ENCODE peak calls at places on chromosome 1, in seven cellular contexts. H, F, N, A, C, D and S are unnamed samples. For H3K27me3, the result is how much of the 10 kb centered on the place peaks cover.

GRCh38 chr1:109721046-109721445 is 9.0 kb downstream of the GSTM5 start:
- DNase-seq in H (no peak), C (peak), A (no peak), N (no peak), D (no peak), F (no peak), S (no peak)

GRCh38 chr1:81803423-81804103 is 2.8 kb downstream of the ADGRL2 start:
- DNase-seq in N (no peak), H (no peak), F (no peak), A (no peak), D (peak), C (peak), S (no peak)

GRCh38 chr1:199123615-199124014 is 484.8 kb downstream of the PTPRC start:
- DNase-seq in N (no peak), A (no peak), F (no peak), C (peak), D (no peak), H (no peak), S (peak)

GRCh38 chr1:43934279-43934985 is 831 bp downstream of the ARTN start:
- DNase-seq in A (peak), D (peak), H (peak), N (peak), F (no peak), C (peak), S (peak)

GRCh38 chr1:52403566-52404115 is 582 bp downstream of the ORC1 start:
- DNase-seq in F (no peak), D (peak), H (no peak), C (peak), N (peak), A (peak), S (peak)

GRCh38 chr1:10962483-10962882 is 50.0 kb upstream of the TARDBP start:
- DNase-seq in D (no peak), F (no peak), C (no peak), A (no peak), N (no peak), H (peak), S (no peak)

GRCh38 chr1:16076871-16077250 is 3.4 kb upstream of the FAM131C start:
- DNase-seq in D (peak), F (no peak), N (no peak), H (no peak), A (no peak), C (peak), S (peak)

GRCh38 chr1:48202030-48202752 is 20.3 kb upstream of the SLC5A9 start:
- DNase-seq in N (peak), D (peak), C (peak), A (peak), H (peak), F (no peak), S (peak)

GRCh38 chr1:15411593-15412487 is 2.2 kb downstream of the EFHD2 start:
- DNase-seq in N (peak), H (no peak), A (no peak), F (peak), D (peak), C (peak), S (no peak)

GRCh38 chr1:143735764-143736461 is 235.9 kb downstream of the FAM72C start:
- DNase-seq in A (no peak), C (no peak), H (no peak), N (no peak), D (peak), F (no peak), S (peak)
- H3K4me3 ChIP-seq in A (no peak), C (no peak), H (no peak), N (no peak), D (peak), F (no peak), S (peak)

GRCh38 chr1:231206856-231207255 is 34.2 kb upstream of the GNPAT start:
- DNase-seq in F (no peak), A (no peak), H (no peak), N (no peak), D (peak), C (no peak), S (no peak)
- H3K27me3 ChIP-seq in F (under half), A (under half), H (under half), N (under half), D (under half), C (under half), S (under half)

DNA sequence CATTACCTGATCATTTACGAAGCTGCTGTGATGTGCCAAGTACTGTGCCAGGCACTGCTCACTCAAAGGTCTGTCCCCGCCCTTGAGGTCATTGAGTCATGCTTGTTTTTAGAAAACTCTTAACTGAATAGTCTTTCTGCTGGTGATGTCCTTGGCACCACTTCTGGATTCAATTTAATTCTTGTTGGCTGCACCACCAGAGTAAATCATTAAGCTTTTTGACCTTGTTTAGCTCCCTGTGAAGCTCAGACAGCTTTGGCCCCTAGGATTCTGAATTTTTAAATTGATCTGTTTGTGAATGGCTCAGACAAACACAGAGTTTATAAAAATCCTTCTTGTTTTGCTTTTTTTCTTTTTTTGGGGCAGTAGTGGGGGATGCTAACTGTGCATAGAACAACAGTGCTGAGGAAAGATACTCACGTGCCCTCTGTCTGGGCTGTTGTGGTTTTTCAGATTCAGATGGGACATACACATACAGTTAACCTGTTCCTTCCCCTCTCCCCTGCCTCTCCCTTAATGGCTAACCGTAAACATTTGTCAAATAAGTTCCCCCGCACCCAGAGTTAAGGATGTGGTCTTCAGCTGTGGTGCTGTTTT is 67.6 kb downstream of the MTR start:
- DNase-seq in A (no peak), H (no peak), D (peak), N (no peak), C (no peak), F (no peak), S (peak)
- H3K4me3 ChIP-seq in A (no peak), H (no peak), D (peak), N (no peak), C (no peak), F (no peak), S (no peak)

DNA sequence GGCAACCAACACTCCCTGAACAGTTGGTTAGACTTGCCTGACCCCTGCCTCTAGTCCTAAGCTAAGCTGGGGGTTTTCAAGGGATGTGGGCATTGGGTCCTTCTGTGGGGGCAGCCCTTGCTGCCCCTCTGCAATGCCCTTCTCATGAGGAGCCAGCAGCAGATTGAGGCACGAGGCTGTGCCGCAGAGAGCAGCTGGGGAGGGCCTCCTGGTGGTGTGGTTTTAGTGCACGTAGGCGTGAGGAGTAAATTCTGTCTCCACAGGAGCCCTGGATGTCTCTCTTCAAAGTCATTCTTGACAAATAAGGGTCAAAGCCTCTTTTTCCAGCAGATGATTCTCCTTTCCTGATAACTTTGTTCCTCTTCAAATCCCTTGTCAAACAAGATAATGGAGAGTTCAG is 31.8 kb upstream of the KLHDC7A start:
- DNase-seq in C (no peak), F (no peak), A (no peak), D (no peak), H (no peak), N (no peak), S (no peak)
- H3K27me3 ChIP-seq in C (under half), F (under half), A (under half), D (under half), H (under half), N (under half), S (under half)